ENCODE peak calls at places on chromosomes 5 and 9, in ten cellular contexts. One of them, this sample, is unnamed.

GRCh38 chr9:133429641-133430161 is 7.5 kb downstream of the ADAMTS13 start:
- DNase-seq in GM23338: peak
- DNase-seq in tibial nerve: no peak
- DNase-seq in activated CD8-positive, alpha-beta T cell treated with anti-CD3 and anti-CD28 coated beads, Interleukin-2, amount 10 ng/mL, durations not matched to agents 7 days and 5 days: no peak
- DNase-seq in cardiac muscle cell: peak
- DNase-seq in AG08396: peak
- DNase-seq in iris pigment epithelial cell: no peak
- DNase-seq in GM04503: no peak
- DNase-seq in A549: peak
- DNase-seq in KG1: no peak
- DNase-seq in this sample: no peak

GRCh38 chr5:145283101-145283500 is 552.0 kb downstream of the PRELID2 start:
- DNase-seq in GM23338: no peak
- DNase-seq in tibial nerve: no peak
- DNase-seq in activated CD8-positive, alpha-beta T cell treated with anti-CD3 and anti-CD28 coated beads, Interleukin-2, amount 10 ng/mL, durations not matched to agents 7 days and 5 days: no peak
- DNase-seq in cardiac muscle cell: no peak
- DNase-seq in AG08396: no peak
- DNase-seq in iris pigment epithelial cell: peak
- DNase-seq in GM04503: no peak
- DNase-seq in A549: no peak
- DNase-seq in KG1: no peak
- DNase-seq in this sample: no peak

GRCh38 chr5:116395178-116395577 is 179.4 kb downstream of the SEMA6A start:
- DNase-seq in GM23338: no peak
- DNase-seq in tibial nerve: no peak
- DNase-seq in activated CD8-positive, alpha-beta T cell treated with anti-CD3 and anti-CD28 coated beads, Interleukin-2, amount 10 ng/mL, durations not matched to agents 7 days and 5 days: no peak
- DNase-seq in cardiac muscle cell: no peak
- DNase-seq in AG08396: no peak
- DNase-seq in iris pigment epithelial cell: no peak
- DNase-seq in GM04503: no peak
- DNase-seq in A549: no peak
- DNase-seq in KG1: no peak
- DNase-seq in this sample: no peak

GRCh38 chr9:129109504-129109903 is 1.1 kb downstream of the CRAT start:
- DNase-seq in GM23338: peak
- DNase-seq in tibial nerve: peak
- DNase-seq in activated CD8-positive, alpha-beta T cell treated with anti-CD3 and anti-CD28 coated beads, Interleukin-2, amount 10 ng/mL, durations not matched to agents 7 days and 5 days: peak
- DNase-seq in cardiac muscle cell: no peak
- DNase-seq in AG08396: no peak
- DNase-seq in iris pigment epithelial cell: peak
- DNase-seq in GM04503: no peak
- DNase-seq in A549: peak
- DNase-seq in KG1: no peak
- DNase-seq in this sample: no peak

GRCh38 chr5:7320641-7321170 is 75.2 kb upstream of the ADCY2 start:
- DNase-seq in GM23338: no peak
- DNase-seq in tibial nerve: no peak
- DNase-seq in activated CD8-positive, alpha-beta T cell treated with anti-CD3 and anti-CD28 coated beads, Interleukin-2, amount 10 ng/mL, durations not matched to agents 7 days and 5 days: no peak
- DNase-seq in cardiac muscle cell: no peak
- DNase-seq in AG08396: no peak
- DNase-seq in iris pigment epithelial cell: no peak
- DNase-seq in GM04503: no peak
- DNase-seq in A549: no peak
- DNase-seq in KG1: no peak
- DNase-seq in this sample: no peak

GRCh38 chr5:138961221-138961620 is 86.1 kb upstream of the LRRTM2 start:
- DNase-seq in GM23338: no peak
- DNase-seq in tibial nerve: no peak
- DNase-seq in activated CD8-positive, alpha-beta T cell treated with anti-CD3 and anti-CD28 coated beads, Interleukin-2, amount 10 ng/mL, durations not matched to agents 7 days and 5 days: no peak
- DNase-seq in cardiac muscle cell: no peak
- DNase-seq in AG08396: no peak
- DNase-seq in iris pigment epithelial cell: no peak
- DNase-seq in GM04503: no peak
- DNase-seq in A549: no peak
- DNase-seq in KG1: no peak
- DNase-seq in this sample: no peak

GRCh38 chr9:78073722-78074121 is 42.1 kb upstream of the GNAQ start:
- DNase-seq in GM23338: no peak
- DNase-seq in tibial nerve: no peak
- DNase-seq in activated CD8-positive, alpha-beta T cell treated with anti-CD3 and anti-CD28 coated beads, Interleukin-2, amount 10 ng/mL, durations not matched to agents 7 days and 5 days: no peak
- DNase-seq in cardiac muscle cell: no peak
- DNase-seq in AG08396: no peak
- DNase-seq in iris pigment epithelial cell: no peak
- DNase-seq in GM04503: no peak
- DNase-seq in A549: no peak
- DNase-seq in KG1: no peak
- DNase-seq in this sample: no peak

GRCh38 chr5:142422426-142422825 is 97.6 kb upstream of the SPRY4 start:
- DNase-seq in GM23338: no peak
- DNase-seq in tibial nerve: no peak
- DNase-seq in activated CD8-positive, alpha-beta T cell treated with anti-CD3 and anti-CD28 coated beads, Interleukin-2, amount 10 ng/mL, durations not matched to agents 7 days and 5 days: no peak
- DNase-seq in cardiac muscle cell: no peak
- DNase-seq in AG08396: peak
- DNase-seq in iris pigment epithelial cell: peak
- DNase-seq in GM04503: no peak
- DNase-seq in A549: no peak
- DNase-seq in KG1: no peak
- DNase-seq in this sample: no peak

GRCh38 chr5:89698028-89698427 is 711.5 kb downstream of the CETN3 start:
- DNase-seq in GM23338: no peak
- DNase-seq in tibial nerve: no peak
- DNase-seq in activated CD8-positive, alpha-beta T cell treated with anti-CD3 and anti-CD28 coated beads, Interleukin-2, amount 10 ng/mL, durations not matched to agents 7 days and 5 days: no peak
- DNase-seq in cardiac muscle cell: no peak
- DNase-seq in AG08396: no peak
- DNase-seq in iris pigment epithelial cell: no peak
- DNase-seq in GM04503: no peak
- DNase-seq in A549: no peak
- DNase-seq in KG1: no peak
- DNase-seq in this sample: no peak

GRCh38 chr5:1004598-1005361 is 3.8 kb upstream of the NKD2 start:
- DNase-seq in GM23338: peak
- DNase-seq in tibial nerve: peak
- DNase-seq in activated CD8-positive, alpha-beta T cell treated with anti-CD3 and anti-CD28 coated beads, Interleukin-2, amount 10 ng/mL, durations not matched to agents 7 days and 5 days: peak
- DNase-seq in cardiac muscle cell: peak
- DNase-seq in AG08396: peak
- DNase-seq in iris pigment epithelial cell: peak
- DNase-seq in GM04503: no peak
- DNase-seq in A549: peak
- DNase-seq in KG1: no peak
- DNase-seq in this sample: no peak

This sample was measured in H1.